ENCODE peak calls at places on chromosomes 16 and 17, in nine cellular contexts. One of them, this sample, is unnamed.

GRCh38 chr16:18800674-18801196 is 614 bp downstream of the ARL6IP1 start:
- DNase-seq in NCI-H2081: no peak
- DNase-seq in T-helper 1 cell: no peak
- DNase-seq in aorta: no peak
- DNase-seq in A549: no peak
- DNase-seq in transverse colon: peak; percentile 17
- DNase-seq in naive thymus-derived CD8-positive, alpha-beta T cell: no peak
- DNase-seq in SJSA1: peak; percentile 52
- DNase-seq in left lung: no peak
- DNase-seq in this sample: no peak

GRCh38 chr16:86078121-86078600 is 179.2 kb downstream of the IRF8 start:
- DNase-seq in NCI-H2081: no peak
- DNase-seq in T-helper 1 cell: no peak
- DNase-seq in aorta: no peak
- DNase-seq in A549: no peak
- DNase-seq in transverse colon: peak; percentile 39
- DNase-seq in naive thymus-derived CD8-positive, alpha-beta T cell: no peak
- DNase-seq in SJSA1: peak; percentile 29
- DNase-seq in left lung: no peak
- DNase-seq in this sample: no peak

GRCh38 chr17:54270499-54270898 is 447.8 kb downstream of the KIF2B start:
- DNase-seq in NCI-H2081: no peak
- DNase-seq in T-helper 1 cell: no peak
- DNase-seq in aorta: no peak
- DNase-seq in A549: no peak
- DNase-seq in transverse colon: no peak
- DNase-seq in naive thymus-derived CD8-positive, alpha-beta T cell: no peak
- DNase-seq in SJSA1: no peak
- DNase-seq in left lung: no peak
- DNase-seq in this sample: no peak

GRCh38 chr16:21963887-21964286 is 10.7 kb downstream of the UQCRC2 start:
- DNase-seq in NCI-H2081: no peak
- DNase-seq in T-helper 1 cell: no peak
- DNase-seq in aorta: no peak
- DNase-seq in A549: no peak
- DNase-seq in transverse colon: no peak
- DNase-seq in naive thymus-derived CD8-positive, alpha-beta T cell: no peak
- DNase-seq in SJSA1: no peak
- DNase-seq in left lung: no peak
- DNase-seq in this sample: no peak

GRCh38 chr17:49861150-49861884 is 13.4 kb upstream of the TAC4 start:
- DNase-seq in NCI-H2081: peak; percentile 31
- DNase-seq in T-helper 1 cell: peak; percentile 31
- DNase-seq in aorta: no peak
- DNase-seq in A549: peak; percentile 66
- DNase-seq in transverse colon: peak; percentile 25
- DNase-seq in naive thymus-derived CD8-positive, alpha-beta T cell: peak; percentile 48
- DNase-seq in SJSA1: no peak
- DNase-seq in left lung: no peak
- DNase-seq in this sample: peak; percentile 41

GRCh38 chr17:57956311-57957119 is 1.3 kb upstream of the CUEDC1 start:
- DNase-seq in NCI-H2081: peak; percentile 27
- DNase-seq in T-helper 1 cell: peak; percentile 24
- DNase-seq in aorta: no peak
- DNase-seq in A549: no peak
- DNase-seq in transverse colon: no peak
- DNase-seq in naive thymus-derived CD8-positive, alpha-beta T cell: no peak
- DNase-seq in SJSA1: peak; percentile 36
- DNase-seq in left lung: no peak
- DNase-seq in this sample: peak; percentile 5

GRCh38 chr17:79046501-79047280 is 22.7 kb downstream of the C1QTNF1 start:
- DNase-seq in NCI-H2081: no peak
- DNase-seq in T-helper 1 cell: no peak
- DNase-seq in aorta: peak; percentile 67
- DNase-seq in A549: no peak
- DNase-seq in transverse colon: no peak
- DNase-seq in naive thymus-derived CD8-positive, alpha-beta T cell: no peak
- DNase-seq in SJSA1: no peak
- DNase-seq in left lung: no peak
- DNase-seq in this sample: no peak

GRCh38 chr16:80285089-80285488 is 255.7 kb upstream of the DYNLRB2 start:
- DNase-seq in NCI-H2081: no peak
- DNase-seq in T-helper 1 cell: no peak
- DNase-seq in aorta: no peak
- DNase-seq in A549: peak; percentile 42
- DNase-seq in transverse colon: no peak
- DNase-seq in naive thymus-derived CD8-positive, alpha-beta T cell: no peak
- DNase-seq in SJSA1: peak; percentile 78
- DNase-seq in left lung: no peak
- DNase-seq in this sample: no peak

GRCh38 chr17:29682987-29683386 is 60.3 kb upstream of the CORO6 start:
- DNase-seq in NCI-H2081: no peak
- DNase-seq in T-helper 1 cell: no peak
- DNase-seq in aorta: no peak
- DNase-seq in A549: no peak
- DNase-seq in transverse colon: no peak
- DNase-seq in naive thymus-derived CD8-positive, alpha-beta T cell: no peak
- DNase-seq in SJSA1: no peak
- DNase-seq in left lung: no peak
- DNase-seq in this sample: no peak

GRCh38 chr16:49712106-49712505 is 143.8 kb downstream of the ZNF423 start:
- DNase-seq in NCI-H2081: no peak
- DNase-seq in T-helper 1 cell: no peak
- DNase-seq in aorta: no peak
- DNase-seq in A549: no peak
- DNase-seq in transverse colon: no peak
- DNase-seq in naive thymus-derived CD8-positive, alpha-beta T cell: no peak
- DNase-seq in SJSA1: no peak
- DNase-seq in left lung: no peak
- DNase-seq in this sample: no peak

GRCh38 chr16:77211880-77212735 is 12.9 kb downstream of the SYCE1L start:
- DNase-seq in NCI-H2081: peak; percentile 85
- DNase-seq in T-helper 1 cell: peak; percentile 77
- DNase-seq in aorta: peak; percentile 68
- DNase-seq in A549: peak; percentile 86
- DNase-seq in transverse colon: peak; percentile 73
- DNase-seq in naive thymus-derived CD8-positive, alpha-beta T cell: peak; percentile 48
- DNase-seq in SJSA1: no peak
- DNase-seq in left lung: peak; percentile 91
- DNase-seq in this sample: no peak

GRCh38 chr16:84740596-84741071 is 40.8 kb downstream of the USP10 start:
- DNase-seq in NCI-H2081: peak; percentile 4
- DNase-seq in T-helper 1 cell: no peak
- DNase-seq in aorta: no peak
- DNase-seq in A549: no peak
- DNase-seq in transverse colon: no peak
- DNase-seq in naive thymus-derived CD8-positive, alpha-beta T cell: no peak
- DNase-seq in SJSA1: no peak
- DNase-seq in left lung: no peak
- DNase-seq in this sample: no peak

GRCh38 chr17:17128476-17129075 is 77.6 kb downstream of the PLD6 start:
- DNase-seq in NCI-H2081: no peak
- DNase-seq in T-helper 1 cell: no peak
- DNase-seq in aorta: no peak
- DNase-seq in A549: no peak
- DNase-seq in transverse colon: no peak
- DNase-seq in naive thymus-derived CD8-positive, alpha-beta T cell: no peak
- DNase-seq in SJSA1: no peak
- DNase-seq in left lung: peak; percentile 26
- DNase-seq in this sample: no peak

GRCh38 chr16:9260665-9261064 is 169.2 kb downstream of the HAPSTR1 start:
- DNase-seq in NCI-H2081: no peak
- DNase-seq in T-helper 1 cell: no peak
- DNase-seq in aorta: no peak
- DNase-seq in A549: no peak
- DNase-seq in transverse colon: peak; percentile 37
- DNase-seq in naive thymus-derived CD8-positive, alpha-beta T cell: no peak
- DNase-seq in SJSA1: no peak
- DNase-seq in left lung: no peak
- DNase-seq in this sample: no peak

GRCh38 chr17:78131172-78132085 is 858 bp downstream of the TMC8 start:
- DNase-seq in NCI-H2081: no peak
- DNase-seq in T-helper 1 cell: no peak
- DNase-seq in aorta: no peak
- DNase-seq in A549: no peak
- DNase-seq in transverse colon: peak; percentile 32
- DNase-seq in naive thymus-derived CD8-positive, alpha-beta T cell: no peak
- DNase-seq in SJSA1: no peak
- DNase-seq in left lung: peak; percentile 91
- DNase-seq in this sample: peak; percentile 15

This sample was measured in MV-4-11.